ENCODE peak calls at places on chromosomes 6 and 20, in eight cellular contexts. One of them, this sample, is unnamed.
A peak's percentile ranks its signal among the peaks of the same experiment; 100 is the strongest.

GRCh38 chr6:44416103-44416502 is 28.6 kb downstream of the CDC5L start:
- DNase-seq in mucosa of gallbladder: no peak
- DNase-seq in HFF-Myc: peak; percentile 47
- DNase-seq in NCI-H1092 treated with DMSO at 0.1 percent for 48 hours: no peak
- DNase-seq in neural progenitor cell: no peak
- DNase-seq in amniotic stem cell: no peak
- DNase-seq in NCI-H69: no peak
- DNase-seq in CD8-positive, alpha-beta memory T cell: no peak
- DNase-seq in this sample: no peak

GRCh38 chr6:107849325-107849724 is 25.2 kb upstream of the SCML4 start:
- DNase-seq in mucosa of gallbladder: no peak
- DNase-seq in HFF-Myc: no peak
- DNase-seq in NCI-H1092 treated with DMSO at 0.1 percent for 48 hours: no peak
- DNase-seq in neural progenitor cell: no peak
- DNase-seq in amniotic stem cell: no peak
- DNase-seq in NCI-H69: no peak
- DNase-seq in CD8-positive, alpha-beta memory T cell: no peak
- DNase-seq in this sample: no peak

GRCh38 chr6:82494367-82494766 is 130.8 kb downstream of the TPBG start:
- DNase-seq in mucosa of gallbladder: no peak
- DNase-seq in HFF-Myc: no peak
- DNase-seq in NCI-H1092 treated with DMSO at 0.1 percent for 48 hours: no peak
- DNase-seq in neural progenitor cell: peak; percentile 64
- DNase-seq in amniotic stem cell: no peak
- DNase-seq in NCI-H69: peak; percentile 75
- DNase-seq in CD8-positive, alpha-beta memory T cell: no peak
- DNase-seq in this sample: no peak

GRCh38 chr6:137351890-137352289 is 132.7 kb upstream of the IFNGR1 start:
- DNase-seq in mucosa of gallbladder: no peak
- DNase-seq in HFF-Myc: no peak
- DNase-seq in NCI-H1092 treated with DMSO at 0.1 percent for 48 hours: no peak
- DNase-seq in neural progenitor cell: no peak
- DNase-seq in amniotic stem cell: no peak
- DNase-seq in NCI-H69: no peak
- DNase-seq in CD8-positive, alpha-beta memory T cell: no peak
- DNase-seq in this sample: no peak

GRCh38 chr20:17747431-17747846 is 47.7 kb downstream of the BANF2 start:
- DNase-seq in mucosa of gallbladder: no peak
- DNase-seq in HFF-Myc: peak; percentile 66
- DNase-seq in NCI-H1092 treated with DMSO at 0.1 percent for 48 hours: no peak
- DNase-seq in neural progenitor cell: no peak
- DNase-seq in amniotic stem cell: peak; percentile 65
- DNase-seq in NCI-H69: no peak
- DNase-seq in CD8-positive, alpha-beta memory T cell: no peak
- DNase-seq in this sample: no peak

GRCh38 chr6:43716099-43716498 is 28.5 kb upstream of the MRPS18A start:
- DNase-seq in mucosa of gallbladder: no peak
- DNase-seq in HFF-Myc: no peak
- DNase-seq in NCI-H1092 treated with DMSO at 0.1 percent for 48 hours: peak; percentile 87
- DNase-seq in neural progenitor cell: no peak
- DNase-seq in amniotic stem cell: no peak
- DNase-seq in NCI-H69: peak; percentile 89
- DNase-seq in CD8-positive, alpha-beta memory T cell: no peak
- DNase-seq in this sample: no peak

GRCh38 chr6:31557443-31558317 is 10.3 kb downstream of the NFKBIL1 start:
- DNase-seq in mucosa of gallbladder: no peak
- DNase-seq in HFF-Myc: no peak
- DNase-seq in NCI-H1092 treated with DMSO at 0.1 percent for 48 hours: no peak
- DNase-seq in neural progenitor cell: no peak
- DNase-seq in amniotic stem cell: no peak
- DNase-seq in NCI-H69: no peak
- DNase-seq in CD8-positive, alpha-beta memory T cell: no peak
- DNase-seq in this sample: no peak

GRCh38 chr20:24698189-24698588 is 228.8 kb downstream of the SYNDIG1 start:
- DNase-seq in mucosa of gallbladder: no peak
- DNase-seq in HFF-Myc: no peak
- DNase-seq in NCI-H1092 treated with DMSO at 0.1 percent for 48 hours: no peak
- DNase-seq in neural progenitor cell: no peak
- DNase-seq in amniotic stem cell: no peak
- DNase-seq in NCI-H69: no peak
- DNase-seq in CD8-positive, alpha-beta memory T cell: no peak
- DNase-seq in this sample: no peak

GRCh38 chr6:85403331-85404015 is 46.4 kb upstream of the NT5E start:
- DNase-seq in mucosa of gallbladder: no peak
- DNase-seq in HFF-Myc: no peak
- DNase-seq in NCI-H1092 treated with DMSO at 0.1 percent for 48 hours: no peak
- DNase-seq in neural progenitor cell: no peak
- DNase-seq in amniotic stem cell: peak; percentile 52
- DNase-seq in NCI-H69: no peak
- DNase-seq in CD8-positive, alpha-beta memory T cell: no peak
- DNase-seq in this sample: peak; percentile 37

This sample was measured in iPS-NIHi11.